ENCODE peak calls at places on chromosome 18, in five cellular contexts. Q is brain microvascular endothelial cell, M is heart left ventricle, W is stomach, G is body of pancreas. H is an unnamed sample.

GRCh38 chr18:60358516-60358915 is 14.1 kb downstream of the MC4R start:
- DNase-seq in M (no peak), W (no peak), G (no peak), Q (peak), H (peak)

GRCh38 chr18:13629841-13630747 is 96.3 kb downstream of the FAM210A start:
- DNase-seq in W (no peak), G (peak), Q (peak), M (peak), H (peak)

GRCh38 chr18:79402209-79402576 is 6.5 kb downstream of the NFATC1 start:
- DNase-seq in Q (no peak), G (no peak), M (peak), W (no peak), H (no peak)

GRCh38 chr18:25133879-25134278 is 218.1 kb downstream of the ZNF521 start:
- DNase-seq in G (no peak), M (no peak), Q (no peak), W (no peak), H (no peak)

GRCh38 chr18:54117853-54118773 is 106.4 kb downstream of the MBD2 start:
- DNase-seq in G (peak), M (no peak), W (no peak), Q (no peak), H (no peak)

GRCh38 chr18:45267622-45268021 is 347.7 kb upstream of the SLC14A2 start:
- DNase-seq in W (no peak), M (no peak), G (no peak), Q (no peak), H (no peak)

GRCh38 chr18:67451952-67452351 is 64.6 kb downstream of the DSEL start:
- DNase-seq in M (no peak), G (no peak), Q (no peak), W (no peak), H (no peak)

GRCh38 chr18:13409997-13410396 is 191.4 kb downstream of the LDLRAD4 start:
- DNase-seq in Q (no peak), W (no peak), M (no peak), G (no peak), H (no peak)

GRCh38 chr18:77407733-77408132 is 158.1 kb downstream of the GALR1 start:
- DNase-seq in G (no peak), W (no peak), Q (no peak), M (no peak), H (no peak)

GRCh38 chr18:36394486-36394885 is 97.0 kb downstream of the FHOD3 start:
- DNase-seq in M (no peak), Q (no peak), W (no peak), G (no peak), H (no peak)

GRCh38 chr18:62245699-62246098 is 58.6 kb downstream of the RELCH start:
- DNase-seq in G (no peak), Q (no peak), W (no peak), M (no peak), H (no peak)

GRCh38 chr18:73638709-73639108 is 508.9 kb downstream of the FBXO15 start:
- DNase-seq in G (no peak), Q (no peak), W (no peak), M (no peak), H (peak)

GRCh38 chr18:36419188-36419912 is 121.8 kb downstream of the FHOD3 start:
- DNase-seq in Q (no peak), W (no peak), G (no peak), M (peak), H (no peak)

GRCh38 chr18:57438669-57439616 is 3.8 kb downstream of the ONECUT2 start:
- DNase-seq in M (no peak), Q (no peak), G (no peak), W (no peak), H (no peak)

GRCh38 chr18:62081248-62081647 is 105.6 kb downstream of the PIGN start:
- DNase-seq in Q (no peak), G (no peak), M (no peak), W (no peak), H (no peak)

GRCh38 chr18:7755753-7756475 is 188.8 kb downstream of the PTPRM start:
- DNase-seq in Q (no peak), G (peak), W (no peak), M (no peak), H (no peak)

GRCh38 chr18:26655614-26656400 is 107.5 kb upstream of the KCTD1 start:
- DNase-seq in G (peak), W (peak), Q (peak), M (peak), H (peak)

GRCh38 chr18:77078671-77079070 is 53.9 kb downstream of the MBP start:
- DNase-seq in W (no peak), G (no peak), M (no peak), Q (no peak), H (no peak)

GRCh38 chr18:6644841-6645240 is 84.7 kb upstream of the ARHGAP28 start:
- DNase-seq in G (no peak), Q (no peak), M (no peak), W (no peak), H (no peak)

GRCh38 chr18:32378705-32379104 is 92.0 kb downstream of the GAREM1 start:
- DNase-seq in G (peak), Q (peak), W (peak), M (peak), H (peak)

GRCh38 chr18:41906528-41907256 is 48.3 kb upstream of the PIK3C3 start:
- DNase-seq in M (no peak), G (no peak), Q (peak), W (no peak), H (peak)

GRCh38 chr18:61748024-61748423 is 144.8 kb downstream of the RNF152 start:
- DNase-seq in M (peak), W (no peak), Q (no peak), G (no peak), H (no peak)

GRCh38 chr18:41744664-41745063 is 210.4 kb upstream of the PIK3C3 start:
- DNase-seq in G (no peak), M (no peak), Q (no peak), W (no peak), H (no peak)

GRCh38 chr18:13831864-13832508 is 8.0 kb downstream of the MC5R start:
- DNase-seq in G (no peak), M (no peak), Q (no peak), W (peak), H (no peak)

GRCh38 chr18:44715841-44716240 is 35.2 kb downstream of the SETBP1 start:
- DNase-seq in M (no peak), Q (no peak), G (no peak), W (no peak), H (no peak)

GRCh38 chr18:13291745-13292447 is 73.3 kb downstream of the LDLRAD4 start:
- DNase-seq in Q (no peak), W (no peak), G (no peak), M (no peak), H (no peak)

GRCh38 chr18:30211112-30211511 is 831.4 kb downstream of the DSC3 start:
- DNase-seq in G (no peak), M (no peak), Q (no peak), W (no peak), H (no peak)

DNA sequence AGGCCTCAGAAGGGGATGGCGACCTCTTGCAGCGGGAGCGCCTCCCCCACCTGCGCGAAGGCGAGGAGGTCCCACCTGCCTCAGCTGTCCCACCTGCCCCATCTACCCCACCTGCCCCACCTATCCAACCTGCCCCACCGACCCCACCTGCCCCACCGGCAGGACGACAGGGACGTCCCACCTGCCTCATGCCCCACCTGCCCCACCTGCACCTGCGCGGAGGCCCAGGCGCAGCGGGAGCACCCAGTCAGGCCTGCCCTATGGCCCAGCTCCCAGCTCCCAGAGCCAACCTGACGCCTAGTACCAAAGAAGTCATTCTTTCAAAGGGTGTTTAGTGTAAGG is 489.1 kb upstream of the SMIM21 start:
- DNase-seq in Q (no peak), M (no peak), G (no peak), W (no peak), H (no peak)
- H3K4me3 ChIP-seq in Q (peak), M (peak), G (peak), W (peak), H (peak)

GRCh38 chr18:48837676-48838075 is 113.1 kb downstream of the SMAD7 start:
- DNase-seq in G (no peak), M (no peak), Q (no peak), W (no peak), H (no peak)

GRCh38 chr18:48836806-48837615 is 113.8 kb downstream of the SMAD7 start:
- DNase-seq in G (no peak), Q (no peak), M (no peak), W (no peak), H (no peak)

GRCh38 chr18:48835119-48835518 is 115.6 kb downstream of the SMAD7 start:
- DNase-seq in G (no peak), Q (no peak), M (no peak), W (no peak), H (no peak)

GRCh38 chr18:48835745-48836191 is 115.0 kb downstream of the SMAD7 start:
- DNase-seq in Q (no peak), M (no peak), G (no peak), W (no peak), H (no peak)

DNA sequence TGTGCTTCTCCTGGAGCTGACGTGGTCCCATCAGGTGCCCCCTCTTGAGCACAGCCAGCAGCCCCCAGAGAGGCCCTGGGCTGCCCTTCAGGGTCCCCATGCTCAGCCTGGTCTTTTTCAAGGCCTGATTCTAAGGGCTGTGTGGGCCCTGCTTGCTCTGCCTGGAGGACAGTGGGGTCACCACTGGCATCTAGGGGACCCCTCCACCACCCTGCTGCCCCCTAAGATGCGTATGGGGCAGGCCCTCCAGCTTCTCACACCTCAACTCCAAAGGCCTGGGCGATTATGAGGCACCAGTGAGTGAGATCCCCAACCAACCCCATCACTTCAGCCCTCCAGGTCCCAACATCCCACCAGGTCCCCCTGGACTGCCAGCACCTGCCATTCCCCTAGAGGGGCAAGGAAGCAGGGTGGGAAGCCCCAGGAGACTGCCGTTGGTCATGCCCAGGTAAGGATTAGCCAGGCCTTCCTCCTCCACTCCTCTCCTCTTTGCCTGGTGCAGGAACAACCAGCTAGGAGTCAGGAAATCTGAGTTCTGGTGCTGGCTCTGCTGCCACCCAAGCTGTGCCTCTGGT is 114.4 kb downstream of the SMAD7 start:
- DNase-seq in M (no peak), W (no peak), Q (no peak), G (no peak), H (no peak)
- TF ChIP-seq CTCF in M (no peak), W (no peak), Q (no peak), G (no peak), H (no peak)

GRCh38 chr18:68721681-68722583 is 7.0 kb upstream of the TMX3 start:
- DNase-seq in Q (no peak), W (no peak), M (no peak), G (no peak), H (peak)
- H3K4me3 ChIP-seq in Q (no peak), W (peak), M (peak), G (no peak), H (no peak)

DNA sequence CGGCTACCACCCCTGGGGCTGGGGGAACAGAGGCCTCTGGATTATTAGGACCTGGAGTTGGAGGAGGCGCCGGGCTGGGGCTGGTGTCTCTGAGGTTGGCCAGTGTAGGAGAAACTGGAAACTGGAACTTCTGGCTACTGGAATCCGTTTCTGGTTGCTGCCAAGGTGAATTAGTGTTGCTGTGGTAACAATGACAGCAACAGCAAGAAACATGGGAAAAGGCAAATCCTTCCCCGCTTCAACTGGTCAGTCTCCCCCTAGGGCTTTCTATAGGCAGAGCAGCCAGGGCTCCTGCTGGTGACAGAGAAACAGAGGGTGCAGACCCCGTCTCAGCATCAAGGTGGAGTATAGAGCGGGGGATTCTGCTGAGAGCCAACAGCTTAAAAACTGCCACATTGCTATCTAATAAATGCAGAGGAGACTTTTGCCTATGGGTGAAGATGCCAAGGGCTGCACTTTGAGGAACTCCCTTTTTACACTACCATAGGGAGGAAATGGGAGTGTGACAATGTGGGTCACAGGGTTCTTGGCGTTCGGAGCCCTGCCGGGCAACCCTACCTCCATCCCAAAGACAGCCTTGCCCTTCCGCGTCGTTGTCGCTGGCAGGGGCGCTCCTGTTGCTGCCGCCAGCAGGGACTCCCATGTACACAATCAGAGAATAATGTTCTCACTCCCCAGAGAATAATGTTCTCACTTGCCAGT is 81.4 kb upstream of the CABLES1 start:
- DNase-seq in Q (peak), G (peak), M (no peak), W (peak), H (peak)
- TF ChIP-seq CTCF in Q (peak), G (peak), M (peak), W (no peak), H (peak)

GRCh38 chr18:48164701-48165100 is 234.2 kb upstream of the SMAD2 start:
- DNase-seq in G (no peak), M (no peak), Q (no peak), W (no peak), H (no peak)
- H3K4me3 ChIP-seq in G (no peak), M (no peak), Q (no peak), W (no peak), H (no peak)

GRCh38 chr18:51279367-51279984 is 82.0 kb upstream of the MEX3C start:
- DNase-seq in M (no peak), W (no peak), Q (no peak), G (no peak), H (no peak)

GRCh38 chr18:51275712-51276473 is 78.4 kb upstream of the MEX3C start:
- DNase-seq in M (peak), W (peak), Q (peak), G (peak), H (peak)

GRCh38 chr18:51273435-51273834 is 76.0 kb upstream of the MEX3C start:
- DNase-seq in Q (no peak), M (no peak), W (no peak), G (no peak), H (no peak)

DNA sequence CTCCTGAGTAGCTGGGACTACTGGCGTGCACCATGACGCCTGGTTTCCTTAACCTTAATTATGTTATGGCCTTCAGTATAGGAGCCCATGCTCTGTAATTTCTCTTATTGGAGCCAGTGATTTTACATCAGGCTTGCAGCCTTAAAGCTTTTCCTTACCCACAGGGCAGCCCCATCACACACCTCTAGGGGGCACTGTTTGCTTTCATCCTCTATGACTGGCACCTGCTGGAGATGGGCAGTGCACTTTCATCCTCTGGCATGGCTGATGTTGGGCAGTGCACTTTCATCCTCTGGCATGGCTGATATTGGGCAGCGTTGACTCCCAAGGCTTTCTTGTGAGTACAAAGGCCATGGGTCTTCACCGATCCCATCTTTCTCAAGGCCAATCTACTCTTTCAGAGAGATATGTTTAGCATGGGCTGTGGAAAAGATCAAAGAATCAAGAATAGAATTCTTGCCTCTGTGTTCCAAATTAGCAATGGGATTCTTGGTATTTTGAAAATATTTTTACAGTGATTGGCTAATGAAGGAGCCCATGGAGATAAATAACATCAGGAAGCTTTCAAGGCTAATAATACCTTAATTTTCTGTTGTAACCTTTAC is 80.7 kb upstream of the MEX3C start:
- DNase-seq in G (peak), Q (peak), M (no peak), W (peak), H (peak)
- TF ChIP-seq CTCF in G (peak), Q (peak), M (peak), W (no peak), H (peak)

GRCh38 chr18:12076424-12077140 is 17.1 kb upstream of the ANKRD62 start:
- DNase-seq in Q (no peak), W (peak), M (no peak), G (peak), H (no peak)
- H3K4me3 ChIP-seq in Q (peak), W (peak), M (no peak), G (no peak), H (peak)

GRCh38 chr18:59052965-59053960 is 86.4 kb upstream of the SEC11C start:
- DNase-seq in W (peak), G (peak), Q (no peak), M (no peak), H (peak)

GRCh38 chr18:59057493-59057795 is 82.2 kb upstream of the SEC11C start:
- DNase-seq in W (no peak), Q (no peak), M (no peak), G (no peak), H (no peak)

GRCh38 chr18:59054892-59055291 is 84.8 kb upstream of the SEC11C start:
- DNase-seq in Q (no peak), M (no peak), W (peak), G (peak), H (no peak)

GRCh38 chr18:59056706-59057492 is 82.8 kb upstream of the SEC11C start:
- DNase-seq in Q (peak), W (peak), M (peak), G (peak), H (peak)

DNA sequence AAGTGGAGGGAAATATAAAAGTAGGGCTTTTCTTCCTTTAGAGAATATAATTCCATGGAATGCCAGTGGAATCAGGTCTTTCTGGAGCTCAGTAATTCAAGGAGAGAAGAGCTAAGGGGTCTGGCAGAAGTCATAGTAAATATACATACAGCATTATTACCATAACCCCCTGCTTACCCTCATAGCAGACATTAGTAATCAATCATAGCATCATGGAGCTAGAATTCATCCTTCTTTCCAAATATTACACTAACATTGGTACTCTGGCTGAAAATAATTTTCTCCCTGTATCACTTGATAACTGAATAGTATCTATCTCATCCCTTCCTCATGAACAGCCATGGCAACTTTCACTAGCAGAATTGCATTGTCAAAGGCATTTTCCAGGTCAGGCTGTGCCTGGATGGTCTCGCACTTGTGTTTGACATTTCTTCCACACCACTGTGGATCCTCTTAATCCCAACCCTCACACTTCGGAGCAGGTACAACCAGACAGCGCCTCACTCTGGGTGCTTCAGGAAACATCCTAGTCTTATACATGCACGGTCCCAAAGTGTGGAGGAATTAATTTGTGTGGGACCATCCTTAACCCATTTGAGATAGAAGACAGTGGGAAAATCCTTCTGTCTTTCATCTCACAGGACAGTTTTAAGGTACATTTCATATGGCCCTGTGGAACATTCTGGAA is 84.2 kb upstream of the SEC11C start:
- DNase-seq in W (no peak), Q (peak), M (no peak), G (no peak), H (no peak)
- TF ChIP-seq CTCF in W (no peak), Q (peak), M (no peak), G (no peak), H (peak)

GRCh38 chr18:69469444-69469919 is 68.8 kb downstream of the DOK6 start:
- DNase-seq in Q (no peak), G (peak), W (no peak), M (no peak), H (no peak)
- H3K4me3 ChIP-seq in Q (no peak), G (no peak), W (no peak), M (no peak), H (no peak)